ENCODE peak calls at places on chromosomes 11 and 22, in six cellular contexts. X is anterior cingulate cortex; G is stimulated activated naive CD8-positive, alpha-beta T cell treated with anti-CD3 and anti-CD28 coated beads, Interleukin-15, amount 100 ng/mL, for 72 hours; Z is neural progenitor cell; Y is AG10803; H is NCI-H1436. L is an unnamed sample.

GRCh38 chr11:46207270-46207669 is 70.2 kb upstream of the CREB3L1 start:
- DNase-seq in X (no peak), H (no peak), Y (no peak), Z (no peak), G (no peak), L (no peak)

GRCh38 chr22:39593061-39593930 is 22.7 kb downstream of the CACNA1I start:
- DNase-seq in G (no peak), Z (no peak), Y (peak), X (no peak), H (no peak), L (no peak)

GRCh38 chr11:94417386-94417987 is 16.3 kb upstream of the GPR83 start:
- DNase-seq in X (no peak), G (no peak), Z (peak), Y (peak), H (no peak), L (no peak)

GRCh38 chr11:86396403-86396802 is 21.7 kb downstream of the CCDC81 start:
- DNase-seq in Y (peak), G (no peak), X (no peak), H (no peak), Z (no peak), L (no peak)

GRCh38 chr11:71449596-71449995 is 1.4 kb upstream of the DHCR7 start:
- DNase-seq in H (no peak), X (no peak), Z (peak), Y (no peak), G (no peak), L (peak)

GRCh38 chr11:123457187-123457770 is 27.2 kb downstream of the GRAMD1B start:
- DNase-seq in H (no peak), Z (no peak), Y (no peak), G (no peak), X (no peak), L (no peak)

GRCh38 chr11:32043737-32044515 is 46.9 kb upstream of the RCN1 start:
- DNase-seq in G (no peak), Y (peak), H (no peak), Z (no peak), X (no peak), L (no peak)

GRCh38 chr22:48633996-48634836 is 1193.5 kb downstream of the BRD1 start:
- DNase-seq in G (no peak), H (no peak), Y (no peak), Z (no peak), X (no peak), L (no peak)

GRCh38 chr22:40463727-40464126 is 93.3 kb downstream of the SGSM3 start:
- DNase-seq in X (no peak), H (no peak), Z (no peak), Y (no peak), G (peak), L (no peak)

GRCh38 chr11:11981364-11981763 is 27.1 kb downstream of the DKK3 start:
- DNase-seq in Z (no peak), H (no peak), Y (no peak), G (no peak), X (no peak), L (no peak)

GRCh38 chr11:4040461-4040860 is 54.1 kb upstream of the RRM1 start:
- DNase-seq in Y (no peak), H (no peak), Z (no peak), G (no peak), X (no peak), L (no peak)

GRCh38 chr11:126407682-126408288 is 52.3 kb downstream of the ST3GAL4 start:
- DNase-seq in G (no peak), Z (no peak), Y (no peak), X (no peak), H (no peak), L (no peak)

GRCh38 chr11:78419327-78419726 is 1.7 kb upstream of the GAB2 start:
- DNase-seq in Y (peak), X (no peak), H (no peak), Z (no peak), G (no peak), L (no peak)

GRCh38 chr11:64009234-64009633 is 23.0 kb downstream of the OTUB1 start:
- DNase-seq in Y (no peak), Z (no peak), G (no peak), X (no peak), H (no peak), L (no peak)

GRCh38 chr11:70532728-70533127 is 134.4 kb downstream of the CTTN start:
- DNase-seq in Y (peak), Z (no peak), H (no peak), G (no peak), X (no peak), L (no peak)

GRCh38 chr11:31768744-31769143 is 42.4 kb downstream of the PAX6 start:
- DNase-seq in X (no peak), Z (no peak), Y (no peak), H (no peak), G (no peak), L (no peak)

GRCh38 chr22:36938028-36938425 is 24.6 kb downstream of the CSF2RB start:
- DNase-seq in H (no peak), X (no peak), G (no peak), Z (no peak), Y (no peak), L (no peak)

GRCh38 chr11:10021563-10021962 is 272.5 kb downstream of the SBF2 start:
- DNase-seq in G (no peak), H (no peak), X (no peak), Y (no peak), Z (no peak), L (no peak)

GRCh38 chr11:119414734-119415133 is 8.2 kb downstream of the THY1 start:
- DNase-seq in G (no peak), Z (no peak), H (no peak), X (no peak), Y (no peak), L (no peak)

GRCh38 chr11:46917109-46918086 is 952 bp downstream of the LRP4 start:
- DNase-seq in Y (no peak), H (no peak), X (no peak), Z (peak), G (no peak), L (no peak)

GRCh38 chr22:23098718-23099524 is 28.6 kb downstream of the GNAZ start:
- DNase-seq in X (peak), G (no peak), Z (no peak), Y (no peak), H (no peak), L (no peak)

GRCh38 chr11:92329137-92329536 is 104.5 kb downstream of the FAT3 start:
- DNase-seq in Z (no peak), H (no peak), Y (no peak), G (no peak), X (no peak), L (no peak)

GRCh38 chr11:7575841-7576451 is 62.1 kb downstream of the PPFIBP2 start:
- DNase-seq in G (peak), H (no peak), X (no peak), Y (peak), Z (no peak), L (no peak)

GRCh38 chr22:35601743-35602633 is 15.1 kb downstream of the MB start:
- DNase-seq in G (no peak), H (no peak), Z (no peak), Y (peak), X (no peak), L (no peak)

GRCh38 chr22:36913431-36914382 is at the start of gene CSF2RB:
- DNase-seq in H (no peak), G (no peak), X (no peak), Z (no peak), Y (no peak), L (peak)

GRCh38 chr11:115083129-115083823 is 404.9 kb downstream of the NXPE2 start:
- DNase-seq in H (peak), Z (no peak), Y (no peak), X (no peak), G (no peak), L (no peak)

GRCh38 chr22:39719559-39720450 is 149.3 kb downstream of the CACNA1I start:
- DNase-seq in X (no peak), G (no peak), H (no peak), Z (no peak), Y (no peak), L (peak)

GRCh38 chr22:47631571-47632102 is 869.2 kb downstream of the TBC1D22A start:
- DNase-seq in G (no peak), H (peak), X (peak), Z (no peak), Y (no peak), L (no peak)

GRCh38 chr11:68039526-68040086 is 781 bp downstream of the TCIRG1 start:
- DNase-seq in Y (no peak), X (no peak), Z (no peak), G (no peak), H (no peak), L (no peak)

GRCh38 chr22:48976556-48977535 is 850.8 kb downstream of the BRD1 start:
- DNase-seq in G (no peak), X (no peak), Y (no peak), H (no peak), Z (no peak), L (no peak)

GRCh38 chr11:97742717-97743116 is 1278.0 kb upstream of the CNTN5 start:
- DNase-seq in Z (no peak), Y (no peak), H (no peak), X (no peak), G (no peak), L (no peak)

GRCh38 chr11:26076591-26076990 is 255.3 kb upstream of the ANO3 start:
- DNase-seq in H (no peak), Z (no peak), G (no peak), Y (no peak), X (no peak), L (no peak)

GRCh38 chr11:12100886-12101285 is 9.5 kb upstream of the MICAL2 start:
- DNase-seq in Z (no peak), H (no peak), G (no peak), X (peak), Y (peak), L (no peak)

GRCh38 chr11:104823638-104824037 is 74.6 kb downstream of the CASP12 start:
- DNase-seq in Y (no peak), G (no peak), X (no peak), H (no peak), Z (no peak), L (no peak)

GRCh38 chr11:132361011-132361550 is 990.7 kb downstream of the NTM start:
- DNase-seq in H (no peak), X (no peak), G (no peak), Z (peak), Y (no peak), L (no peak)